ENCODE peak calls at places on chromosomes 7 and 10, in four cellular contexts. One of them, this sample, is unnamed.

GRCh38 chr10:31723074-31723750 is 205.4 kb downstream of the ARHGAP12 start:
- DNase-seq in DMS79 treated with DMSO at 0.1 percent for 48 hours: no peak
- DNase-seq in SK-N-SH: no peak
- DNase-seq in activated CD4-positive, alpha-beta T cell treated with anti-CD3 and anti-CD28 coated beads, Interleukin-2, amount 50 U/mL, for 4 hours: no peak
- DNase-seq in this sample: no peak

GRCh38 chr7:98569606-98570337 is 47.3 kb upstream of the NPTX2 start:
- DNase-seq in DMS79 treated with DMSO at 0.1 percent for 48 hours: peak
- DNase-seq in SK-N-SH: no peak
- DNase-seq in activated CD4-positive, alpha-beta T cell treated with anti-CD3 and anti-CD28 coated beads, Interleukin-2, amount 50 U/mL, for 4 hours: no peak
- DNase-seq in this sample: peak

GRCh38 chr7:116588641-116589594 is 64.1 kb downstream of the CAV1 start:
- DNase-seq in DMS79 treated with DMSO at 0.1 percent for 48 hours: peak
- DNase-seq in SK-N-SH: peak
- DNase-seq in activated CD4-positive, alpha-beta T cell treated with anti-CD3 and anti-CD28 coated beads, Interleukin-2, amount 50 U/mL, for 4 hours: no peak
- DNase-seq in this sample: no peak

GRCh38 chr7:142319970-142320369 is 62.1 kb upstream of the PRSS58 start:
- DNase-seq in DMS79 treated with DMSO at 0.1 percent for 48 hours: no peak
- DNase-seq in SK-N-SH: no peak
- DNase-seq in activated CD4-positive, alpha-beta T cell treated with anti-CD3 and anti-CD28 coated beads, Interleukin-2, amount 50 U/mL, for 4 hours: peak
- DNase-seq in this sample: no peak

GRCh38 chr10:44419790-44420549 is 35.1 kb upstream of the CXCL12 start:
- DNase-seq in DMS79 treated with DMSO at 0.1 percent for 48 hours: no peak
- DNase-seq in SK-N-SH: no peak
- DNase-seq in activated CD4-positive, alpha-beta T cell treated with anti-CD3 and anti-CD28 coated beads, Interleukin-2, amount 50 U/mL, for 4 hours: no peak
- DNase-seq in this sample: no peak

GRCh38 chr10:98225000-98225399 is 43.0 kb downstream of the LOXL4 start:
- DNase-seq in DMS79 treated with DMSO at 0.1 percent for 48 hours: no peak
- DNase-seq in SK-N-SH: peak
- DNase-seq in activated CD4-positive, alpha-beta T cell treated with anti-CD3 and anti-CD28 coated beads, Interleukin-2, amount 50 U/mL, for 4 hours: no peak
- DNase-seq in this sample: no peak

GRCh38 chr10:93746844-93747284 is 10.9 kb upstream of the LGI1 start:
- DNase-seq in DMS79 treated with DMSO at 0.1 percent for 48 hours: no peak
- DNase-seq in SK-N-SH: no peak
- DNase-seq in activated CD4-positive, alpha-beta T cell treated with anti-CD3 and anti-CD28 coated beads, Interleukin-2, amount 50 U/mL, for 4 hours: no peak
- DNase-seq in this sample: no peak

GRCh38 chr10:100744136-100744979 is 1.0 kb upstream of the PAX2 start:
- DNase-seq in DMS79 treated with DMSO at 0.1 percent for 48 hours: no peak
- DNase-seq in SK-N-SH: peak
- DNase-seq in activated CD4-positive, alpha-beta T cell treated with anti-CD3 and anti-CD28 coated beads, Interleukin-2, amount 50 U/mL, for 4 hours: no peak
- DNase-seq in this sample: no peak

GRCh38 chr10:93061594-93062498 is 1.2 kb downstream of the CYP26C1 start:
- DNase-seq in DMS79 treated with DMSO at 0.1 percent for 48 hours: no peak
- DNase-seq in SK-N-SH: peak
- DNase-seq in activated CD4-positive, alpha-beta T cell treated with anti-CD3 and anti-CD28 coated beads, Interleukin-2, amount 50 U/mL, for 4 hours: no peak
- DNase-seq in this sample: no peak

GRCh38 chr7:88344956-88345832 is 38.5 kb upstream of the STEAP4 start:
- DNase-seq in DMS79 treated with DMSO at 0.1 percent for 48 hours: peak
- DNase-seq in SK-N-SH: peak
- DNase-seq in activated CD4-positive, alpha-beta T cell treated with anti-CD3 and anti-CD28 coated beads, Interleukin-2, amount 50 U/mL, for 4 hours: no peak
- DNase-seq in this sample: peak

GRCh38 chr10:119306514-119306951 is 99.2 kb downstream of the GRK5 start:
- DNase-seq in DMS79 treated with DMSO at 0.1 percent for 48 hours: no peak
- DNase-seq in SK-N-SH: no peak
- DNase-seq in activated CD4-positive, alpha-beta T cell treated with anti-CD3 and anti-CD28 coated beads, Interleukin-2, amount 50 U/mL, for 4 hours: peak
- DNase-seq in this sample: no peak

GRCh38 chr7:149774237-149775175 is 1.1 kb upstream of the ZNF467 start:
- DNase-seq in DMS79 treated with DMSO at 0.1 percent for 48 hours: peak
- DNase-seq in SK-N-SH: no peak
- DNase-seq in activated CD4-positive, alpha-beta T cell treated with anti-CD3 and anti-CD28 coated beads, Interleukin-2, amount 50 U/mL, for 4 hours: no peak
- DNase-seq in this sample: no peak

GRCh38 chr10:71268751-71269150 is 50.3 kb upstream of the SLC29A3 start:
- DNase-seq in DMS79 treated with DMSO at 0.1 percent for 48 hours: no peak
- DNase-seq in SK-N-SH: no peak
- DNase-seq in activated CD4-positive, alpha-beta T cell treated with anti-CD3 and anti-CD28 coated beads, Interleukin-2, amount 50 U/mL, for 4 hours: no peak
- DNase-seq in this sample: peak

GRCh38 chr10:42988069-42988468 is 88.8 kb upstream of the RET start:
- DNase-seq in DMS79 treated with DMSO at 0.1 percent for 48 hours: no peak
- DNase-seq in SK-N-SH: peak
- DNase-seq in activated CD4-positive, alpha-beta T cell treated with anti-CD3 and anti-CD28 coated beads, Interleukin-2, amount 50 U/mL, for 4 hours: no peak
- DNase-seq in this sample: no peak

GRCh38 chr10:7329219-7329618 is 81.6 kb downstream of the SFMBT2 start:
- DNase-seq in DMS79 treated with DMSO at 0.1 percent for 48 hours: no peak
- DNase-seq in SK-N-SH: no peak
- DNase-seq in activated CD4-positive, alpha-beta T cell treated with anti-CD3 and anti-CD28 coated beads, Interleukin-2, amount 50 U/mL, for 4 hours: no peak
- DNase-seq in this sample: no peak

GRCh38 chr7:18086165-18087030 is 58.8 kb upstream of the PRPS1L1 start:
- DNase-seq in DMS79 treated with DMSO at 0.1 percent for 48 hours: peak
- DNase-seq in SK-N-SH: peak
- DNase-seq in activated CD4-positive, alpha-beta T cell treated with anti-CD3 and anti-CD28 coated beads, Interleukin-2, amount 50 U/mL, for 4 hours: no peak
- DNase-seq in this sample: peak

GRCh38 chr10:26741368-26741767 is 43.9 kb downstream of the PDSS1 start:
- DNase-seq in DMS79 treated with DMSO at 0.1 percent for 48 hours: no peak
- DNase-seq in SK-N-SH: no peak
- DNase-seq in activated CD4-positive, alpha-beta T cell treated with anti-CD3 and anti-CD28 coated beads, Interleukin-2, amount 50 U/mL, for 4 hours: no peak
- DNase-seq in this sample: no peak

GRCh38 chr10:124906551-124907001 is 35.3 kb upstream of the ZRANB1 start:
- DNase-seq in DMS79 treated with DMSO at 0.1 percent for 48 hours: no peak
- DNase-seq in SK-N-SH: no peak
- DNase-seq in activated CD4-positive, alpha-beta T cell treated with anti-CD3 and anti-CD28 coated beads, Interleukin-2, amount 50 U/mL, for 4 hours: no peak
- DNase-seq in this sample: no peak

GRCh38 chr10:62374862-62375710 is 917 bp downstream of the ZNF365 start:
- DNase-seq in DMS79 treated with DMSO at 0.1 percent for 48 hours: no peak
- DNase-seq in SK-N-SH: peak
- DNase-seq in activated CD4-positive, alpha-beta T cell treated with anti-CD3 and anti-CD28 coated beads, Interleukin-2, amount 50 U/mL, for 4 hours: no peak
- DNase-seq in this sample: no peak

GRCh38 chr10:67779455-67780205 is 58.4 kb downstream of the DNAJC12 start:
- DNase-seq in DMS79 treated with DMSO at 0.1 percent for 48 hours: peak
- DNase-seq in SK-N-SH: peak
- DNase-seq in activated CD4-positive, alpha-beta T cell treated with anti-CD3 and anti-CD28 coated beads, Interleukin-2, amount 50 U/mL, for 4 hours: peak
- DNase-seq in this sample: peak

GRCh38 chr10:921471-922414 is 9.8 kb downstream of the LARP4B start:
- DNase-seq in DMS79 treated with DMSO at 0.1 percent for 48 hours: no peak
- DNase-seq in SK-N-SH: no peak
- DNase-seq in activated CD4-positive, alpha-beta T cell treated with anti-CD3 and anti-CD28 coated beads, Interleukin-2, amount 50 U/mL, for 4 hours: no peak
- DNase-seq in this sample: no peak

GRCh38 chr7:63925262-63925625 is 73.4 kb upstream of the ZNF722 start:
- DNase-seq in DMS79 treated with DMSO at 0.1 percent for 48 hours: no peak
- DNase-seq in SK-N-SH: peak
- DNase-seq in activated CD4-positive, alpha-beta T cell treated with anti-CD3 and anti-CD28 coated beads, Interleukin-2, amount 50 U/mL, for 4 hours: no peak
- DNase-seq in this sample: no peak

GRCh38 chr10:7121154-7121797 is 289.6 kb downstream of the SFMBT2 start:
- DNase-seq in DMS79 treated with DMSO at 0.1 percent for 48 hours: no peak
- DNase-seq in SK-N-SH: peak
- DNase-seq in activated CD4-positive, alpha-beta T cell treated with anti-CD3 and anti-CD28 coated beads, Interleukin-2, amount 50 U/mL, for 4 hours: peak
- DNase-seq in this sample: peak

GRCh38 chr10:6321880-6322279 is 119.1 kb downstream of the PFKFB3 start:
- DNase-seq in DMS79 treated with DMSO at 0.1 percent for 48 hours: no peak
- DNase-seq in SK-N-SH: no peak
- DNase-seq in activated CD4-positive, alpha-beta T cell treated with anti-CD3 and anti-CD28 coated beads, Interleukin-2, amount 50 U/mL, for 4 hours: no peak
- DNase-seq in this sample: no peak

GRCh38 chr10:129096340-129096984 is 370.6 kb upstream of the MGMT start:
- DNase-seq in DMS79 treated with DMSO at 0.1 percent for 48 hours: no peak
- DNase-seq in SK-N-SH: no peak
- DNase-seq in activated CD4-positive, alpha-beta T cell treated with anti-CD3 and anti-CD28 coated beads, Interleukin-2, amount 50 U/mL, for 4 hours: no peak
- DNase-seq in this sample: no peak

GRCh38 chr7:132065973-132066611 is 509.7 kb upstream of the PODXL start:
- DNase-seq in DMS79 treated with DMSO at 0.1 percent for 48 hours: no peak
- DNase-seq in SK-N-SH: no peak
- DNase-seq in activated CD4-positive, alpha-beta T cell treated with anti-CD3 and anti-CD28 coated beads, Interleukin-2, amount 50 U/mL, for 4 hours: no peak
- DNase-seq in this sample: no peak

GRCh38 chr7:112176693-112177415 is 29.3 kb downstream of the DOCK4 start:
- DNase-seq in DMS79 treated with DMSO at 0.1 percent for 48 hours: no peak
- DNase-seq in SK-N-SH: no peak
- DNase-seq in activated CD4-positive, alpha-beta T cell treated with anti-CD3 and anti-CD28 coated beads, Interleukin-2, amount 50 U/mL, for 4 hours: no peak
- DNase-seq in this sample: no peak

GRCh38 chr10:31384589-31384949 is 65.6 kb downstream of the ZEB1 start:
- DNase-seq in DMS79 treated with DMSO at 0.1 percent for 48 hours: no peak
- DNase-seq in SK-N-SH: no peak
- DNase-seq in activated CD4-positive, alpha-beta T cell treated with anti-CD3 and anti-CD28 coated beads, Interleukin-2, amount 50 U/mL, for 4 hours: no peak
- DNase-seq in this sample: no peak

This sample was measured in hypothalamus.